ENCODE peak calls at places on chromosome 14, in seven cellular contexts. One of them, this sample, is unnamed.

GRCh38 chr14:102903248-102903888 is 19.1 kb upstream of the AMN start:
- DNase-seq in HCT116: no peak
- DNase-seq in progenitor cell of endocrine pancreas: no peak
- DNase-seq in activated CD4-positive, CD25-positive, alpha-beta regulatory T cell: no peak
- DNase-seq in astrocyte of the spinal cord: no peak
- DNase-seq in CD8-positive, alpha-beta memory T cell: no peak
- DNase-seq in GM23338: no peak
- DNase-seq in this sample: peak; percentile 53

GRCh38 chr14:33376510-33376909 is 437.8 kb downstream of the NPAS3 start:
- DNase-seq in activated CD4-positive, CD25-positive, alpha-beta regulatory T cell: no peak
- DNase-seq in progenitor cell of endocrine pancreas: no peak
- DNase-seq in CD8-positive, alpha-beta memory T cell: no peak
- DNase-seq in GM23338: no peak
- DNase-seq in astrocyte of the spinal cord: no peak
- DNase-seq in HCT116: no peak
- DNase-seq in this sample: no peak

GRCh38 chr14:101643651-101644050 is 82.4 kb downstream of the DIO3 start:
- DNase-seq in activated CD4-positive, CD25-positive, alpha-beta regulatory T cell: no peak
- DNase-seq in progenitor cell of endocrine pancreas: no peak
- DNase-seq in astrocyte of the spinal cord: no peak
- DNase-seq in GM23338: no peak
- DNase-seq in HCT116: no peak
- DNase-seq in CD8-positive, alpha-beta memory T cell: no peak
- DNase-seq in this sample: no peak

GRCh38 chr14:60925286-60925685 is 55.6 kb downstream of the TRMT5 start:
- DNase-seq in astrocyte of the spinal cord: no peak
- DNase-seq in CD8-positive, alpha-beta memory T cell: no peak
- DNase-seq in HCT116: no peak
- DNase-seq in progenitor cell of endocrine pancreas: no peak
- DNase-seq in activated CD4-positive, CD25-positive, alpha-beta regulatory T cell: no peak
- DNase-seq in GM23338: no peak
- DNase-seq in this sample: no peak

GRCh38 chr14:21343035-21343794 is 40.6 kb downstream of the SUPT16H start:
- DNase-seq in astrocyte of the spinal cord: no peak
- DNase-seq in CD8-positive, alpha-beta memory T cell: no peak
- DNase-seq in activated CD4-positive, CD25-positive, alpha-beta regulatory T cell: no peak
- DNase-seq in GM23338: no peak
- DNase-seq in progenitor cell of endocrine pancreas: no peak
- DNase-seq in HCT116: no peak
- DNase-seq in this sample: no peak

GRCh38 chr14:100783630-100784321 is 42.1 kb upstream of the MEG3 start:
- DNase-seq in activated CD4-positive, CD25-positive, alpha-beta regulatory T cell: no peak
- DNase-seq in astrocyte of the spinal cord: no peak
- DNase-seq in GM23338: no peak
- DNase-seq in progenitor cell of endocrine pancreas: no peak
- DNase-seq in CD8-positive, alpha-beta memory T cell: no peak
- DNase-seq in HCT116: no peak
- DNase-seq in this sample: peak; percentile 51

GRCh38 chr14:88233915-88234314 is 89.2 kb downstream of the KCNK10 start:
- DNase-seq in astrocyte of the spinal cord: no peak
- DNase-seq in CD8-positive, alpha-beta memory T cell: no peak
- DNase-seq in HCT116: peak; percentile 24
- DNase-seq in GM23338: peak; percentile 80
- DNase-seq in progenitor cell of endocrine pancreas: no peak
- DNase-seq in activated CD4-positive, CD25-positive, alpha-beta regulatory T cell: no peak
- DNase-seq in this sample: no peak

GRCh38 chr14:22107734-22108133 is 434.1 kb upstream of the OR4E1 start:
- DNase-seq in astrocyte of the spinal cord: no peak
- DNase-seq in HCT116: no peak
- DNase-seq in CD8-positive, alpha-beta memory T cell: no peak
- DNase-seq in progenitor cell of endocrine pancreas: no peak
- DNase-seq in GM23338: no peak
- DNase-seq in activated CD4-positive, CD25-positive, alpha-beta regulatory T cell: no peak
- DNase-seq in this sample: no peak

GRCh38 chr14:101369194-101369915 is 191.9 kb upstream of the DIO3 start:
- DNase-seq in CD8-positive, alpha-beta memory T cell: no peak
- DNase-seq in activated CD4-positive, CD25-positive, alpha-beta regulatory T cell: no peak
- DNase-seq in astrocyte of the spinal cord: no peak
- DNase-seq in GM23338: no peak
- DNase-seq in progenitor cell of endocrine pancreas: no peak
- DNase-seq in HCT116: no peak
- DNase-seq in this sample: no peak

This sample was measured in sciatic nerve.